ENCODE peak calls at places on chromosome 13, in nine cellular contexts. One of them, this sample, is unnamed.

GRCh38 chr13:82147526-82147925 is 1734.7 kb downstream of the SLITRK1 start:
- DNase-seq in endothelial cell of umbilical vein: no peak
- DNase-seq in heart left ventricle: no peak
- DNase-seq in HCT116: no peak
- DNase-seq in breast epithelium: no peak
- DNase-seq in ovary: no peak
- DNase-seq in sigmoid colon: no peak
- DNase-seq in tibial nerve: no peak
- DNase-seq in prostate gland: no peak
- DNase-seq in this sample: no peak

GRCh38 chr13:106099765-106100164 is 435.7 kb downstream of the EFNB2 start:
- DNase-seq in endothelial cell of umbilical vein: no peak
- DNase-seq in heart left ventricle: no peak
- DNase-seq in HCT116: no peak
- DNase-seq in breast epithelium: no peak
- DNase-seq in ovary: no peak
- DNase-seq in sigmoid colon: no peak
- DNase-seq in tibial nerve: no peak
- DNase-seq in prostate gland: no peak
- DNase-seq in this sample: no peak

GRCh38 chr13:20064128-20064527 is 96.7 kb downstream of the GJA3 start:
- DNase-seq in endothelial cell of umbilical vein: peak
- DNase-seq in heart left ventricle: no peak
- DNase-seq in HCT116: no peak
- DNase-seq in breast epithelium: no peak
- DNase-seq in ovary: no peak
- DNase-seq in sigmoid colon: no peak
- DNase-seq in tibial nerve: no peak
- DNase-seq in prostate gland: no peak
- DNase-seq in this sample: no peak

GRCh38 chr13:75307370-75307984 is 174.5 kb downstream of the TBC1D4 start:
- DNase-seq in endothelial cell of umbilical vein: no peak
- DNase-seq in heart left ventricle: no peak
- DNase-seq in HCT116: no peak
- DNase-seq in breast epithelium: no peak
- DNase-seq in ovary: no peak
- DNase-seq in sigmoid colon: no peak
- DNase-seq in tibial nerve: no peak
- DNase-seq in prostate gland: no peak
- DNase-seq in this sample: no peak

GRCh38 chr13:30033681-30034447 is 183.4 kb upstream of the UBL3 start:
- DNase-seq in endothelial cell of umbilical vein: no peak
- DNase-seq in heart left ventricle: no peak
- DNase-seq in HCT116: no peak
- DNase-seq in breast epithelium: no peak
- DNase-seq in ovary: no peak
- DNase-seq in sigmoid colon: no peak
- DNase-seq in tibial nerve: no peak
- DNase-seq in prostate gland: no peak
- DNase-seq in this sample: no peak

GRCh38 chr13:51625555-51626345 is 41.5 kb downstream of the WDFY2 start:
- DNase-seq in endothelial cell of umbilical vein: peak
- DNase-seq in heart left ventricle: peak
- DNase-seq in HCT116: no peak
- DNase-seq in breast epithelium: no peak
- DNase-seq in ovary: no peak
- DNase-seq in sigmoid colon: no peak
- DNase-seq in tibial nerve: no peak
- DNase-seq in prostate gland: peak
- DNase-seq in this sample: peak

GRCh38 chr13:106329941-106330340 is 205.5 kb downstream of the EFNB2 start:
- DNase-seq in endothelial cell of umbilical vein: no peak
- DNase-seq in heart left ventricle: no peak
- DNase-seq in HCT116: no peak
- DNase-seq in breast epithelium: no peak
- DNase-seq in ovary: no peak
- DNase-seq in sigmoid colon: no peak
- DNase-seq in tibial nerve: no peak
- DNase-seq in prostate gland: no peak
- DNase-seq in this sample: no peak

GRCh38 chr13:109938255-109938936 is 152.0 kb upstream of the IRS2 start:
- DNase-seq in endothelial cell of umbilical vein: no peak
- DNase-seq in heart left ventricle: no peak
- DNase-seq in HCT116: no peak
- DNase-seq in breast epithelium: no peak
- DNase-seq in ovary: no peak
- DNase-seq in sigmoid colon: no peak
- DNase-seq in tibial nerve: no peak
- DNase-seq in prostate gland: no peak
- DNase-seq in this sample: no peak

GRCh38 chr13:32804673-32805260 is 211.5 kb upstream of the KL start:
- DNase-seq in endothelial cell of umbilical vein: no peak
- DNase-seq in heart left ventricle: no peak
- DNase-seq in HCT116: no peak
- DNase-seq in breast epithelium: no peak
- DNase-seq in ovary: no peak
- DNase-seq in sigmoid colon: no peak
- DNase-seq in tibial nerve: no peak
- DNase-seq in prostate gland: no peak
- DNase-seq in this sample: no peak

GRCh38 chr13:39599842-39600241 is 3.2 kb downstream of the LHFPL6 start:
- DNase-seq in endothelial cell of umbilical vein: no peak
- DNase-seq in heart left ventricle: no peak
- DNase-seq in HCT116: no peak
- DNase-seq in breast epithelium: no peak
- DNase-seq in ovary: no peak
- DNase-seq in sigmoid colon: no peak
- DNase-seq in tibial nerve: no peak
- DNase-seq in prostate gland: no peak
- DNase-seq in this sample: no peak

GRCh38 chr13:19332380-19332779 is 150.8 kb upstream of the TUBA3C start:
- DNase-seq in endothelial cell of umbilical vein: no peak
- DNase-seq in heart left ventricle: no peak
- DNase-seq in HCT116: no peak
- DNase-seq in breast epithelium: no peak
- DNase-seq in ovary: no peak
- DNase-seq in sigmoid colon: no peak
- DNase-seq in tibial nerve: no peak
- DNase-seq in prostate gland: no peak
- DNase-seq in this sample: no peak

GRCh38 chr13:109644069-109644750 is 142.2 kb downstream of the IRS2 start:
- DNase-seq in endothelial cell of umbilical vein: no peak
- DNase-seq in heart left ventricle: no peak
- DNase-seq in HCT116: no peak
- DNase-seq in breast epithelium: no peak
- DNase-seq in ovary: no peak
- DNase-seq in sigmoid colon: no peak
- DNase-seq in tibial nerve: no peak
- DNase-seq in prostate gland: peak
- DNase-seq in this sample: no peak

GRCh38 chr13:29679357-29680050 is 84.0 kb upstream of the SLC7A1 start:
- DNase-seq in endothelial cell of umbilical vein: peak
- DNase-seq in heart left ventricle: peak
- DNase-seq in HCT116: no peak
- DNase-seq in breast epithelium: no peak
- DNase-seq in ovary: no peak
- DNase-seq in sigmoid colon: no peak
- DNase-seq in tibial nerve: no peak
- DNase-seq in prostate gland: no peak
- DNase-seq in this sample: peak

GRCh38 chr13:30985637-30986205 is 53.3 kb downstream of the TEX26 start:
- DNase-seq in endothelial cell of umbilical vein: no peak
- DNase-seq in heart left ventricle: no peak
- DNase-seq in HCT116: no peak
- DNase-seq in breast epithelium: no peak
- DNase-seq in ovary: no peak
- DNase-seq in sigmoid colon: no peak
- DNase-seq in tibial nerve: no peak
- DNase-seq in prostate gland: no peak
- DNase-seq in this sample: no peak

GRCh38 chr13:83065136-83065535 is 817.1 kb downstream of the SLITRK1 start:
- DNase-seq in endothelial cell of umbilical vein: no peak
- DNase-seq in heart left ventricle: no peak
- DNase-seq in HCT116: no peak
- DNase-seq in breast epithelium: no peak
- DNase-seq in ovary: peak
- DNase-seq in sigmoid colon: peak
- DNase-seq in tibial nerve: peak
- DNase-seq in prostate gland: peak
- DNase-seq in this sample: no peak

GRCh38 chr13:36807616-36808015 is 11.4 kb upstream of the RFXAP start:
- DNase-seq in endothelial cell of umbilical vein: no peak
- DNase-seq in heart left ventricle: no peak
- DNase-seq in HCT116: no peak
- DNase-seq in breast epithelium: no peak
- DNase-seq in ovary: no peak
- DNase-seq in sigmoid colon: no peak
- DNase-seq in tibial nerve: no peak
- DNase-seq in prostate gland: no peak
- DNase-seq in this sample: no peak
- TF ChIP-seq POLR2A in endothelial cell of umbilical vein: no peak
- TF ChIP-seq POLR2A in heart left ventricle: no peak
- TF ChIP-seq POLR2A in HCT116: no peak
- TF ChIP-seq POLR2A in breast epithelium: no peak
- TF ChIP-seq POLR2A in ovary: no peak
- TF ChIP-seq POLR2A in sigmoid colon: no peak
- TF ChIP-seq POLR2A in tibial nerve: no peak
- TF ChIP-seq POLR2A in prostate gland: no peak
- TF ChIP-seq POLR2A in this sample: no peak

GRCh38 chr13:50396001-50396400 is 380.8 kb downstream of the KCNRG start:
- DNase-seq in endothelial cell of umbilical vein: no peak
- DNase-seq in heart left ventricle: no peak
- DNase-seq in HCT116: no peak
- DNase-seq in breast epithelium: no peak
- DNase-seq in ovary: no peak
- DNase-seq in sigmoid colon: no peak
- DNase-seq in tibial nerve: no peak
- DNase-seq in prostate gland: no peak
- DNase-seq in this sample: no peak
- H3K27ac ChIP-seq in endothelial cell of umbilical vein: no peak
- H3K27ac ChIP-seq in heart left ventricle: no peak
- H3K27ac ChIP-seq in HCT116: no peak
- H3K27ac ChIP-seq in breast epithelium: no peak
- H3K27ac ChIP-seq in ovary: no peak
- H3K27ac ChIP-seq in sigmoid colon: no peak
- H3K27ac ChIP-seq in tibial nerve: no peak
- H3K27ac ChIP-seq in prostate gland: no peak
- H3K27ac ChIP-seq in this sample: no peak

DNA sequence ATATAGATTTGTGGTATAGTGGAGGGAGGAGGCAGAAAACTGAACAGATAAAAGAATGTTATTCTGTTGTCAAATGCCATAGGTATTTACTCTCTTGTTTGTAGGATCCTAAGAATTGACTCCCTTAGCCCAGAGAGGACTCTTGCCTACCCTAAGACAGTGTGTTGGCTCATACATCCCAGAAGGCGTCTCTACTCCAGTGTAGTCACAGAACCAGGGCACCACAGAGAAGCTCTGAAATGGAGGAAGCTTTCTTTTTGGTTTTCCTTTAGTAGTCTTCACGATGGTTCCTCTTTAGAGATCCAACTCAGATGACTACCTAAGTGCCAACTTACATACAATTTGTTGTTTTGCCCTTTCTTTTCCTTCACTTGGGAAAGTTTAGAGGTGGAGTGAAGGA is 14.0 kb downstream of the GPR183 start:
- DNase-seq in endothelial cell of umbilical vein: no peak
- DNase-seq in heart left ventricle: no peak
- DNase-seq in HCT116: no peak
- DNase-seq in breast epithelium: no peak
- DNase-seq in ovary: no peak
- DNase-seq in sigmoid colon: no peak
- DNase-seq in tibial nerve: no peak
- DNase-seq in prostate gland: no peak
- DNase-seq in this sample: no peak
- TF ChIP-seq POLR2A in endothelial cell of umbilical vein: no peak
- TF ChIP-seq POLR2A in heart left ventricle: no peak
- TF ChIP-seq POLR2A in HCT116: no peak
- TF ChIP-seq POLR2A in breast epithelium: no peak
- TF ChIP-seq POLR2A in ovary: no peak
- TF ChIP-seq POLR2A in sigmoid colon: no peak
- TF ChIP-seq POLR2A in tibial nerve: no peak
- TF ChIP-seq POLR2A in prostate gland: no peak
- TF ChIP-seq POLR2A in this sample: no peak

DNA sequence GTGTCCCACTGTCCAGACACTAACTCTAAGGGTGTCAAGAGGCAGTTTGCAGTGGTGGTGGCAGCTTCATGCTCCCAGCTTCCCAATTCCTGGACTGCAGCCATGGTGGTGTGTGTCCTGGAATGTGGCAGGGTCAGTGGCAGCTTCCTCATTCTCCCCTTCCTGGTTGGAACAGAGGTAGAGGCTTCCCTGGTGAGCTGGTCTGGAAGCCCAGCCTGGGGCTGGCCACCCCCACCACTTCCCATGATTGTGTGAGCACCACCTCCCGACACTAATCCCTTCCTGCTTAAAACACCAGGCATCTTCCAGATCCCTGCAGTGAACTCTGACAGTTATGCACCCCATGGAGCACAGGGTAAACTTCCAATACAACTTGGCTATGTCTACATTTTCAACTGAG is 134.9 kb downstream of the RAP2A start:
- DNase-seq in endothelial cell of umbilical vein: peak
- DNase-seq in heart left ventricle: peak
- DNase-seq in HCT116: no peak
- DNase-seq in breast epithelium: no peak
- DNase-seq in ovary: no peak
- DNase-seq in sigmoid colon: no peak
- DNase-seq in tibial nerve: no peak
- DNase-seq in prostate gland: no peak
- DNase-seq in this sample: peak
- H3K27ac ChIP-seq in endothelial cell of umbilical vein: no peak
- H3K27ac ChIP-seq in heart left ventricle: no peak
- H3K27ac ChIP-seq in HCT116: peak
- H3K27ac ChIP-seq in breast epithelium: no peak
- H3K27ac ChIP-seq in ovary: no peak
- H3K27ac ChIP-seq in sigmoid colon: no peak
- H3K27ac ChIP-seq in tibial nerve: no peak
- H3K27ac ChIP-seq in prostate gland: no peak
- H3K27ac ChIP-seq in this sample: no peak

This sample was measured in right lobe of liver.